ENCODE peak calls at places on chromosomes 5 and 9, in eight cellular contexts. V is H54, Y is right lobe of liver, J is IMR-90, K is ovary, Z is uterus, E is sigmoid colon, A is thyroid gland. I is an unnamed sample.

GRCh38 chr9:98993570-98993945 is 49.9 kb downstream of the COL15A1 start:
- DNase-seq in K (no peak), E (no peak), J (no peak), Y (peak), V (no peak), Z (no peak), A (peak), I (peak)

GRCh38 chr9:86943223-86943870 is 4.0 kb downstream of the GAS1 start:
- DNase-seq in J (no peak), A (peak), V (no peak), Z (no peak), E (peak), K (no peak), Y (no peak), I (no peak)

GRCh38 chr9:90175257-90175656 is 467.4 kb downstream of the DIRAS2 start:
- DNase-seq in Y (no peak), J (no peak), E (no peak), Z (no peak), A (no peak), V (no peak), K (no peak), I (no peak)

GRCh38 chr5:38107096-38107495 is 151.3 kb upstream of the EGFLAM start:
- DNase-seq in A (no peak), E (no peak), Z (no peak), K (no peak), Y (no peak), V (no peak), J (no peak), I (no peak)

GRCh38 chr9:24391095-24391494 is 154.6 kb downstream of the IZUMO3 start:
- DNase-seq in A (no peak), E (no peak), V (no peak), J (no peak), K (no peak), Z (no peak), Y (no peak), I (no peak)

GRCh38 chr9:135028956-135029355 is 58.5 kb upstream of the OLFM1 start:
- DNase-seq in J (no peak), Y (no peak), V (no peak), A (no peak), E (no peak), K (no peak), Z (no peak), I (no peak)

GRCh38 chr5:96079075-96079474 is 117.4 kb upstream of the ELL2 start:
- DNase-seq in V (no peak), A (no peak), E (no peak), K (no peak), J (peak), Y (no peak), Z (no peak), I (no peak)

GRCh38 chr5:132025403-132025971 is 14.0 kb upstream of the ACSL6 start:
- DNase-seq in K (no peak), V (no peak), Y (no peak), E (no peak), Z (no peak), A (no peak), J (no peak), I (no peak)

GRCh38 chr5:180830253-180831138 is 27.9 kb upstream of the MGAT1 start:
- DNase-seq in Z (peak), K (peak), V (no peak), A (peak), J (peak), Y (peak), E (peak), I (peak)

GRCh38 chr5:150515446-150515845 is 7.5 kb downstream of the NDST1 start:
- DNase-seq in K (no peak), V (no peak), A (no peak), Z (peak), Y (no peak), J (peak), E (peak), I (no peak)

GRCh38 chr5:43193171-43193951 is 1.3 kb downstream of the NIM1K start:
- DNase-seq in J (peak), E (no peak), K (no peak), Z (peak), A (peak), Y (no peak), V (peak), I (no peak)

GRCh38 chr9:69502671-69503301 is 169.4 kb downstream of the APBA1 start:
- DNase-seq in V (no peak), A (no peak), E (no peak), Y (no peak), K (no peak), J (peak), Z (no peak), I (no peak)

GRCh38 chr9:36158917-36159316 is 10.3 kb upstream of the CCIN start:
- DNase-seq in Z (no peak), Y (no peak), V (no peak), A (no peak), E (no peak), K (no peak), J (peak), I (no peak)

GRCh38 chr5:93677344-93678021 is 63.9 kb downstream of the POU5F2 start:
- DNase-seq in Z (peak), V (peak), K (peak), J (peak), A (peak), E (no peak), Y (no peak), I (no peak)

GRCh38 chr5:72115277-72115676 is 8.0 kb downstream of the MAP1B start:
- DNase-seq in A (no peak), V (no peak), K (no peak), J (no peak), E (no peak), Y (no peak), Z (no peak), I (no peak)

GRCh38 chr9:134399435-134400056 is 73.3 kb downstream of the RXRA start:
- DNase-seq in E (no peak), Y (no peak), A (no peak), Z (no peak), K (no peak), J (peak), V (no peak), I (no peak)

GRCh38 chr9:123049589-123050222 is 16.2 kb downstream of the GPR21 start:
- DNase-seq in E (peak), Z (peak), J (peak), V (no peak), A (no peak), Y (no peak), K (no peak), I (peak)

GRCh38 chr5:175800656-175801081 is 70.7 kb upstream of the CPLX2 start:
- DNase-seq in V (no peak), A (no peak), Y (no peak), K (no peak), E (no peak), J (peak), Z (no peak), I (no peak)

GRCh38 chr5:78537821-78538220 is 110.8 kb downstream of the LHFPL2 start:
- DNase-seq in A (no peak), K (no peak), E (peak), J (peak), Y (no peak), V (no peak), Z (no peak), I (no peak)

GRCh38 chr5:177496111-177497010 is 1.0 kb downstream of the PDLIM7 start:
- DNase-seq in Y (peak), E (peak), V (peak), K (peak), J (peak), Z (peak), A (peak), I (peak)

GRCh38 chr9:99173570-99174504 is 47.9 kb downstream of the ALG2 start:
- DNase-seq in E (no peak), A (no peak), V (no peak), Y (no peak), K (no peak), Z (no peak), J (no peak), I (no peak)

GRCh38 chr5:101326766-101327165 is 423.7 kb upstream of the ST8SIA4 start:
- DNase-seq in Z (no peak), Y (no peak), E (no peak), K (no peak), V (no peak), J (no peak), A (no peak), I (no peak)

GRCh38 chr9:86407022-86407421 is 52.8 kb upstream of the TUT7 start:
- DNase-seq in V (peak), Z (peak), Y (peak), J (peak), A (peak), E (no peak), K (no peak), I (no peak)

GRCh38 chr9:79254900-79255651 is 316.7 kb upstream of the TLE4 start:
- DNase-seq in J (peak), V (no peak), Z (no peak), A (no peak), Y (no peak), K (no peak), E (no peak), I (no peak)

GRCh38 chr5:167786871-167787568 is 504.4 kb upstream of the WWC1 start:
- DNase-seq in V (no peak), K (no peak), Y (no peak), J (peak), Z (no peak), A (no peak), E (no peak), I (no peak)

GRCh38 chr5:77425998-77426659 is 66.0 kb downstream of the WDR41 start:
- DNase-seq in E (no peak), J (no peak), K (no peak), Z (peak), A (no peak), Y (no peak), V (no peak), I (no peak)

GRCh38 chr9:77648458-77649108 is 461 bp upstream of the GNA14 start:
- DNase-seq in K (peak), Z (peak), J (no peak), A (peak), E (peak), V (no peak), Y (peak), I (peak)

GRCh38 chr9:127450831-127451680 is at the start of the genes LRSAM1 and RPL12:
- DNase-seq in A (peak), K (peak), Y (peak), J (peak), E (peak), V (peak), Z (peak), I (peak)
- TF ChIP-seq POLR2A in A (peak), K (peak), Y (peak), J (peak), E (peak), V (peak), Z (peak), I (peak)

GRCh38 chr9:95008151-95008771 is 281.8 kb downstream of the AOPEP start:
- DNase-seq in A (peak), Y (no peak), J (no peak), E (no peak), K (no peak), V (no peak), Z (no peak), I (peak)
- TF ChIP-seq POLR2A in A (peak), Y (peak), J (no peak), E (no peak), K (no peak), V (no peak), Z (peak), I (no peak)

GRCh38 chr5:152631217-152631616 is 226.1 kb upstream of the NMUR2 start:
- DNase-seq in Z (no peak), E (no peak), A (no peak), J (no peak), Y (no peak), K (no peak), V (no peak), I (no peak)
- TF ChIP-seq POLR2A in Z (no peak), E (no peak), A (no peak), J (no peak), Y (no peak), K (no peak), V (no peak), I (no peak)

GRCh38 chr5:6194906-6195612 is 183.3 kb downstream of the MED10 start:
- DNase-seq in K (no peak), E (no peak), J (no peak), Y (no peak), A (no peak), Z (no peak), V (no peak), I (no peak)
- TF ChIP-seq POLR2A in K (no peak), E (no peak), J (no peak), Y (no peak), A (no peak), Z (no peak), V (no peak), I (no peak)

DNA sequence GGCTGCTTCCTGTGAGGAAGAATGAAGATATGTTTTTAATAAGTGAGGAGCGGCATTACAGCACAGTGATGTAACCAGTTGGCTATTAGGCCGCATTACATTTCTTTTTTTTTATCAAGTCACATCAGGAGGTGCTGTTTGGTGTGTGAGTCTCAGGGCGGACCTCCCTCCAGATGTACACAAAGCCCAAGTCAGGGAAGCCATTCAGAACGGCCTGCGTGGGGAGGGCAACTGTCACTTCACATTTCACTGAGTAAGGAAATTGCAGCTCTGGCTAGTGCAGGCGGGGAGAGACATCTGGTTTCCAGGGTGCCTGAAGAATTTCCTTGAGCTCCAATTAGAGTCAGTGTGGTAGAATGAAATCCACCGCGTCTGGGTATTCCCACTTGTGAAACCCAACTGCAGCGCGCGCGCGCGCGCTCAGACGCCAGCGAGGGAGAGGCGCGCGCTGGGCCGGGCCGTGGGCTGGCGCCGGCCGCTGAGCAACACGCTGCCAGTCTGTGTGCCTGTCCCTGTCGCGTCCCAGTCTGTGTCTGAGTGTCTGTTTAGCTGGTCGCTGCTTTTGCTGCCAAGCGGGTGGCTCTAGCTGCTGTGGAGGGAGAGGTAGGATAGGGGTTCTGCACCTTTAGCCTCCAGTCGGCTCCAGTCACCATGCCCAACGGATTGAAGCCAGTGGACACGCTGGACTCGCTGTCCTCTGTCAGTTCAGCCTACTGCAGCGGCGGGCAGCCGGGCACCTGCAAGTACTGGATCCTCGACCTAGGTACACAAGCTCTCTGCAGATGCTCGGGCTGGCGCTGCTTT is 140.8 kb upstream of the OTULINL start:
- DNase-seq in Y (no peak), V (no peak), Z (peak), A (peak), K (peak), E (peak), J (peak), I (peak)
- TF ChIP-seq POLR2A in Y (no peak), V (peak), Z (no peak), A (peak), K (peak), E (peak), J (peak), I (peak)

GRCh38 chr9:121267689-121268597 is at the start of gene GSN:
- DNase-seq in J (peak), A (peak), Y (peak), K (peak), Z (peak), V (peak), E (peak), I (peak)
- TF ChIP-seq POLR2A in J (no peak), A (peak), Y (peak), K (peak), Z (peak), V (peak), E (peak), I (peak)

GRCh38 chr5:2001300-2001699 is 118.6 kb upstream of the IRX4 start:
- DNase-seq in A (no peak), J (no peak), K (no peak), Y (no peak), Z (no peak), E (no peak), V (no peak), I (no peak)

GRCh38 chr5:2003690-2004365 is 121.1 kb upstream of the IRX4 start:
- DNase-seq in J (no peak), Z (no peak), Y (no peak), E (no peak), A (no peak), V (no peak), K (no peak), I (no peak)

GRCh38 chr5:2000591-2000990 is 117.9 kb upstream of the IRX4 start:
- DNase-seq in J (no peak), Z (no peak), Y (no peak), A (no peak), V (no peak), K (no peak), E (no peak), I (no peak)

GRCh38 chr5:2005101-2006041 is 122.6 kb upstream of the IRX4 start:
- DNase-seq in E (no peak), Y (no peak), V (no peak), J (no peak), A (no peak), Z (no peak), K (no peak), I (no peak)

DNA sequence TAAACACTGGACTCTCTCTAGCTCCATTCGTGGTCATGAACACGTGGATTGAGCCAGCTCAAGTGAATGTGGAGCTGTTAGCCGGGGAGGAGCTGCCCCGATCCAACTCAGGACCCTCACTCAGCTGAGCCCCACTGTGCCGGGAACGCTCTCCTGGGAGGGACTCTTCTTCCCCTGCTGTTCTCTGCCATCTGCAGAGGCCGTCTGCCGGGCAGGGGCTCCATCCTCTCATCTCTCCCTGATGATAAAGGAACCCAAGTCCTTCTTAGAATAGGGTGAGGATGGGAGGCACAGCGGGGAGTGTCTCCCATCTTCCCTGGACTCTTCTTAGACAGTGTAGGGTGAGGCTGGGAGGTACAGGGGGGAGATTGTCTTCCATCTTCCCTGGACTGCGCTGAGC is 120.5 kb upstream of the IRX4 start:
- DNase-seq in K (no peak), Y (no peak), V (no peak), J (no peak), Z (no peak), E (no peak), A (no peak), I (no peak)
- TF ChIP-seq POLR2A in K (no peak), Y (no peak), V (no peak), J (no peak), Z (no peak), E (no peak), A (no peak), I (no peak)

GRCh38 chr9:3409453-3409852 is 116.3 kb downstream of the RFX3 start:
- DNase-seq in Z (no peak), V (no peak), Y (no peak), A (no peak), J (no peak), K (no peak), E (no peak), I (no peak)

GRCh38 chr9:3413984-3414383 is 111.8 kb downstream of the RFX3 start:
- DNase-seq in A (no peak), E (no peak), Z (no peak), Y (no peak), K (no peak), J (no peak), V (no peak), I (no peak)

GRCh38 chr9:3410461-3410860 is 115.3 kb downstream of the RFX3 start:
- DNase-seq in Z (no peak), K (no peak), Y (no peak), A (no peak), E (no peak), J (no peak), V (no peak), I (no peak)
- TF ChIP-seq POLR2A in Z (no peak), K (no peak), Y (no peak), A (no peak), E (no peak), J (no peak), V (no peak), I (no peak)

GRCh38 chr5:143055596-143056330 is 285.6 kb downstream of the ARHGAP26 start:
- DNase-seq in Y (no peak), A (no peak), Z (no peak), K (no peak), E (no peak), J (peak), V (no peak), I (no peak)

GRCh38 chr5:143057580-143057999 is 287.4 kb downstream of the ARHGAP26 start:
- DNase-seq in Z (peak), E (no peak), V (no peak), J (peak), Y (no peak), A (no peak), K (no peak), I (no peak)

GRCh38 chr5:143056331-143056689 is 286.1 kb downstream of the ARHGAP26 start:
- DNase-seq in A (no peak), V (no peak), J (peak), E (no peak), Y (no peak), K (no peak), Z (no peak), I (no peak)

GRCh38 chr5:143059355-143059754 is 289.2 kb downstream of the ARHGAP26 start:
- DNase-seq in V (no peak), E (no peak), Z (no peak), Y (no peak), K (no peak), J (no peak), A (no peak), I (no peak)

GRCh38 chr5:143056792-143057579 is 286.8 kb downstream of the ARHGAP26 start:
- DNase-seq in E (no peak), Y (no peak), Z (no peak), A (no peak), K (no peak), J (no peak), V (no peak), I (no peak)
- TF ChIP-seq POLR2A in E (no peak), Y (no peak), Z (no peak), A (no peak), K (no peak), J (no peak), V (no peak), I (no peak)